ENCODE peak calls at places on chromosomes 1 and 21, in seven cellular contexts. F is pancreas, Z is cardiac muscle cell, W is heart right ventricle, H is breast epithelium, M is right lobe of liver, E is lung. N is an unnamed sample.

GRCh38 chr21:42276076-42276475 is 39.1 kb downstream of the TFF3 start:
- DNase-seq in F (no peak), Z (no peak), W (no peak), H (no peak), M (no peak), E (no peak), N (no peak)

GRCh38 chr1:178646821-178647220 is 78.2 kb upstream of the RALGPS2 start:
- DNase-seq in F (no peak), Z (no peak), W (no peak), H (no peak), M (no peak), E (no peak), N (no peak)

GRCh38 chr1:234722904-234723588 is 113.1 kb upstream of the IRF2BP2 start:
- DNase-seq in F (peak; percentile 66), Z (peak; percentile 92), W (peak; percentile 74), H (peak; percentile 66), M (no peak), E (peak; percentile 64), N (no peak)

GRCh38 chr21:38355992-38356781 is 99.4 kb downstream of the KCNJ15 start:
- DNase-seq in F (peak; percentile 85), Z (peak; percentile 79), W (peak; percentile 76), H (peak; percentile 78), M (peak; percentile 85), E (peak; percentile 86), N (peak; percentile 64)

GRCh38 chr1:212525479-212526110 is 83.0 kb upstream of the ATF3 start:
- DNase-seq in F (no peak), Z (no peak), W (no peak), H (no peak), M (no peak), E (no peak), N (no peak)

GRCh38 chr21:38917045-38917774 is 111.5 kb downstream of the ETS2 start:
- DNase-seq in F (no peak), Z (no peak), W (no peak), H (no peak), M (no peak), E (no peak), N (no peak)

GRCh38 chr1:169048043-169048442 is 58.4 kb upstream of the ATP1B1 start:
- DNase-seq in F (no peak), Z (no peak), W (no peak), H (no peak), M (no peak), E (no peak), N (no peak)

GRCh38 chr1:114832057-114832456 is 22.6 kb upstream of the SYCP1 start:
- DNase-seq in F (no peak), Z (no peak), W (no peak), H (no peak), M (no peak), E (no peak), N (no peak)

GRCh38 chr1:23727362-23727811 is 15.9 kb upstream of the ELOA start:
- DNase-seq in F (peak; percentile 81), Z (peak; percentile 97), W (no peak), H (no peak), M (peak; percentile 89), E (peak; percentile 84), N (no peak)

GRCh38 chr1:65717815-65718454 is 74.8 kb upstream of the PDE4B start:
- DNase-seq in F (no peak), Z (peak; percentile 49), W (no peak), H (no peak), M (no peak), E (no peak), N (no peak)

GRCh38 chr1:50023292-50024159 is at the start of gene AGBL4:
- DNase-seq in F (peak; percentile 73), Z (peak; percentile 33), W (peak; percentile 9), H (peak; percentile 57), M (peak; percentile 67), E (peak; percentile 58), N (no peak)

GRCh38 chr1:10827377-10828333 is 31.2 kb upstream of the CASZ1 start:
- DNase-seq in F (no peak), Z (no peak), W (no peak), H (no peak), M (no peak), E (no peak), N (no peak)

GRCh38 chr1:223628233-223628632 is 37.3 kb downstream of the CAPN8 start:
- DNase-seq in F (peak; percentile 53), Z (peak; percentile 51), W (no peak), H (no peak), M (peak; percentile 59), E (peak; percentile 39), N (no peak)

GRCh38 chr1:30816211-30817082 is 58.9 kb upstream of the LAPTM5 start:
- DNase-seq in F (peak; percentile 33), Z (peak; percentile 80), W (peak; percentile 81), H (peak; percentile 64), M (no peak), E (no peak), N (no peak)

GRCh38 chr1:78408830-78409229 is 81.9 kb upstream of the PTGFR start:
- DNase-seq in F (no peak), Z (no peak), W (no peak), H (no peak), M (no peak), E (no peak), N (no peak)

GRCh38 chr1:1355376-1355775 is 3.0 kb downstream of the MXRA8 start:
- DNase-seq in F (peak; percentile 38), Z (peak; percentile 50), W (peak; percentile 23), H (no peak), M (no peak), E (no peak), N (no peak)

GRCh38 chr1:100921110-100921706 is 25.3 kb downstream of the SLC30A7 start:
- DNase-seq in F (no peak), Z (peak; percentile 70), W (peak; percentile 11), H (no peak), M (no peak), E (no peak), N (no peak)

GRCh38 chr1:22154063-22154462 is 11.2 kb upstream of the WNT4 start:
- DNase-seq in F (no peak), Z (no peak), W (no peak), H (no peak), M (no peak), E (no peak), N (no peak)

GRCh38 chr1:109819906-109820305 is 56.2 kb upstream of the EPS8L3 start:
- DNase-seq in F (no peak), Z (no peak), W (no peak), H (no peak), M (no peak), E (no peak), N (no peak)

GRCh38 chr1:109819365-109819764 is 55.6 kb upstream of the EPS8L3 start:
- DNase-seq in F (no peak), Z (no peak), W (no peak), H (no peak), M (no peak), E (no peak), N (no peak)

GRCh38 chr1:109821831-109822745 is 58.4 kb upstream of the EPS8L3 start:
- DNase-seq in F (no peak), Z (peak; percentile 65), W (peak; percentile 39), H (no peak), M (no peak), E (peak; percentile 67), N (peak; percentile 77)

GRCh38 chr1:109822749-109823542 is 59.2 kb upstream of the EPS8L3 start:
- DNase-seq in F (no peak), Z (no peak), W (no peak), H (no peak), M (no peak), E (no peak), N (no peak)

GRCh38 chr1:109821221-109821669 is 57.5 kb upstream of the EPS8L3 start:
- DNase-seq in F (no peak), Z (peak; percentile 95), W (peak; percentile 34), H (peak; percentile 61), M (peak; percentile 62), E (peak; percentile 75), N (peak; percentile 96)
- H3K4me1 ChIP-seq in F (no peaks in the 10 kb centered on the region), Z (no peaks in the 10 kb centered on the region), W (peaks cover 48% of the 10 kb centered on the region), H (peaks cover 6% of the 10 kb centered on the region), M (no peaks in the 10 kb centered on the region), E (peaks cover 37% of the 10 kb centered on the region), N (peaks cover 52% of the 10 kb centered on the region)

GRCh38 chr1:17502326-17502778 is 37.1 kb upstream of the ARHGEF10L start:
- DNase-seq in F (peak; percentile 89), Z (peak; percentile 87), W (peak; percentile 84), H (peak; percentile 89), M (peak; percentile 86), E (peak; percentile 83), N (peak; percentile 90)
- H3K27ac ChIP-seq in F (no peak overlapping the region), Z (no peak overlapping the region), W (no peak overlapping the region), H (peak overlapping the region; percentile 51), M (no peak overlapping the region), E (no peak overlapping the region), N (peak overlapping the region; percentile 65)

GRCh38 chr1:226674892-226675719 is 64.0 kb downstream of the ITPKB start:
- DNase-seq in F (no peak), Z (peak; percentile 41), W (peak; percentile 85), H (no peak), M (no peak), E (peak; percentile 50), N (no peak)

GRCh38 chr1:226677121-226678020 is 61.7 kb downstream of the ITPKB start:
- DNase-seq in F (no peak), Z (peak; percentile 73), W (peak; percentile 79), H (peak; percentile 91), M (no peak), E (peak; percentile 68), N (no peak)

GRCh38 chr1:226676381-226676780 is 62.7 kb downstream of the ITPKB start:
- DNase-seq in F (no peak), Z (peak; percentile 29), W (no peak), H (no peak), M (no peak), E (no peak), N (no peak)

GRCh38 chr1:226678251-226678650 is 60.8 kb downstream of the ITPKB start:
- DNase-seq in F (no peak), Z (no peak), W (no peak), H (no peak), M (no peak), E (no peak), N (no peak)

DNA sequence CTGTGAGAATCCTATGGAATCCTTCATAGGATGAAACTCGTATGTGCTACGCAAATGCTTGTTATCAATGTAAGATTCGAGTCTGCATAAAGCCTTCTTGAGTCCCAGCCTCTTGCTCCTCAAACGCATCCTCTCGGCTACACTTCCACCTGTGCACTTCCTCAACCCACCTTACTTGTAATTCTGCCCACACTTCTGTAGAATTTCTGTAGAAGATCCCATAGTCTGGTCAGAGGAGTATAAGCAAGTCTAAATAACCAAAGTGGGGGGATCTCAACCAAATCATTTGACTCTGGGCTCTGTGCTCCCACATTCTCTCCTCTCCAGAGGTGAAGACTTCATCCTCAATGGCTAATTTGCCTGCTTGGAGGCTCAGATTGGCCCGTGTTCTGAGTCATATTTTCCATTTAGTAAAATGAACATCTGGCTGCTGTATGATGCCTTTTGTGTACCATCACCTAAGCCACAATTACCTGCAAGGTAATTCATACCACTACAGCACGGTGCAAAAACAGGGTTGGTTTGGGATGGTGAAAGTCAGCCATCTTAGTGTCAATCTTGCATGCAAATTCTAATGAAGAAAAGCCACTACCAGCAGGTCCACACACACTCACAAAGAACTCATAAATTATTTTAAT is 63.2 kb downstream of the ITPKB start:
- DNase-seq in F (no peak), Z (no peak), W (no peak), H (no peak), M (no peak), E (no peak), N (no peak)
- H3K4me1 ChIP-seq in F (no peaks in the 10 kb centered on the region), Z (peaks cover 18% of the 10 kb centered on the region), W (no peaks in the 10 kb centered on the region), H (peaks cover 5% of the 10 kb centered on the region), M (peaks cover 4% of the 10 kb centered on the region), E (peaks cover 29% of the 10 kb centered on the region), N (peaks cover 84% of the 10 kb centered on the region)

GRCh38 chr1:247156787-247157232 is 15.0 kb downstream of the ZNF124 start:
- DNase-seq in F (no peak), Z (no peak), W (no peak), H (no peak), M (no peak), E (no peak), N (no peak)
- H3K27ac ChIP-seq in F (no peak overlapping the region), Z (no peak overlapping the region), W (no peak overlapping the region), H (no peak overlapping the region), M (no peak overlapping the region), E (no peak overlapping the region), N (no peak overlapping the region)

N was measured in vagina.